ENCODE peak calls at places on chromosomes 13 and 19, in eight cellular contexts. A is mammary epithelial cell, O is GM23338, R is fibroblast of lung, E is GM12878, S is H9, H is astrocyte, M is HCT116. W is an unnamed sample.

GRCh38 chr13:57409656-57410055 is 221.9 kb upstream of the PCDH17 start:
- DNase-seq in E (no peak), R (no peak), A (no peak), H (no peak), M (no peak), S (peak), O (no peak), W (no peak)

GRCh38 chr19:13329766-13330165 is 176.5 kb downstream of the CACNA1A start:
- DNase-seq in M (no peak), R (no peak), H (no peak), S (no peak), A (peak), O (no peak), E (no peak), W (no peak)

GRCh38 chr13:109786457-109787134 is at the start of gene IRS2:
- DNase-seq in S (peak), R (peak), M (peak), H (peak), E (no peak), O (peak), A (peak), W (peak)

GRCh38 chr13:109400625-109401257 is 385.6 kb downstream of the IRS2 start:
- DNase-seq in A (no peak), E (no peak), R (peak), M (no peak), O (no peak), S (no peak), H (no peak), W (no peak)

GRCh38 chr13:50016421-50016820 is 1.2 kb downstream of the KCNRG start:
- DNase-seq in E (no peak), O (no peak), H (peak), S (no peak), R (peak), A (no peak), M (no peak), W (no peak)

GRCh38 chr13:95627590-95627989 is 16.9 kb downstream of the DZIP1 start:
- DNase-seq in H (peak), E (no peak), O (no peak), A (no peak), M (no peak), S (no peak), R (peak), W (no peak)

GRCh38 chr13:111952814-111953213 is 114.1 kb upstream of the SOX1 start:
- DNase-seq in E (no peak), R (no peak), M (no peak), H (no peak), S (peak), O (no peak), A (no peak), W (no peak)

GRCh38 chr13:94128430-94128829 is 351.1 kb downstream of the DCT start:
- DNase-seq in R (peak), E (no peak), A (no peak), H (peak), M (no peak), S (no peak), O (no peak), W (no peak)

GRCh38 chr19:35533822-35534521 is 716 bp downstream of the GAPDHS start:
- DNase-seq in A (no peak), O (peak), H (no peak), S (peak), E (no peak), M (no peak), R (peak), W (peak)

GRCh38 chr13:32824671-32825070 is 191.6 kb upstream of the KL start:
- DNase-seq in O (peak), M (peak), H (peak), A (peak), R (peak), S (peak), E (no peak), W (peak)

GRCh38 chr13:113398963-113399754 is 35.2 kb upstream of the GRTP1 start:
- DNase-seq in M (no peak), S (peak), E (no peak), R (peak), A (no peak), O (no peak), H (peak), W (no peak)

GRCh38 chr19:18219911-18220631 is 6.2 kb downstream of the PDE4C start:
- DNase-seq in M (no peak), H (no peak), S (no peak), E (no peak), O (no peak), R (no peak), A (no peak), W (no peak)

DNA sequence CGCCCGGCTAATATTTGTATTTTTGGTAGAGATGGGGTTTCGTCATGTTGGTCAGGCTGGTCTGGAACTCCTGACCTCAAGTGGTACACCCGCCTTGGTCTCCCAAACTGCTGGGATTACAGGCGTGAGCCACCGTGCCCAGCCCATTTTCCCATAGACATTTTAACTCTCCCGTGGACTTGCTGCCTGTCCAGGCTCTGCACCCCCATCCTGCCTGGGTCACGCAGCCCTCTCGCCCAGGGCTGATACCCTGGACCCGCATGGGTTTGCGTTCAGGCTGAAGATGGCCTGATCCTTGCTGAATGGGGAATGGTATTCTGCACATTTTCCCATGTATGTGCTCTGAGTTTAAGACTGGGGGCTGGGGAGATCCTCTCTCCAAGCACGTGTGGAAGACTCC is 46.0 kb upstream of the RANBP3 start:
- DNase-seq in M (no peak), A (no peak), O (no peak), S (no peak), E (no peak), H (no peak), R (no peak), W (no peak)
- TF ChIP-seq CTCF in M (no peak), A (no peak), O (no peak), S (no peak), E (no peak), H (no peak), R (no peak), W (no peak)

DNA sequence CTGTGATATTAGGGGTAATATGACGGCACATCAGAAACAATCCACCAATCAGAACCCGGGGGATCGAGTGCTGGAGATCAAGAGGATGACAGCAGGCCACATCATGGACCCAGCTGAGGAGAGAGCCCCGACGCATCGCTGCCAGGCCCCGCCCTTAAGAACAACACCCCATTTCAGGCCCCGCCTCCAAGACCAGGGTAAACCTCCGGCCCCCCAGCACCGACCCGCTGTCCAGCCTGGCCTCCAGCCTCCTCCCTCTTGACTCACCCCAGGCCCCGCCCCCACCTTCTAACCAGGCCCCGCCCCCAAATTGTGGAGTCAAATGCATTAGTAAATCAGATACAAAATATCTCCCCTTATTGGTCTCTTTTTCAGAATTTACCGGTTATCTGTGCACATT is 4.7 kb upstream of the ZNF611 start:
- DNase-seq in R (no peak), S (peak), M (no peak), E (no peak), H (no peak), A (no peak), O (peak), W (no peak)
- H3K27ac ChIP-seq in R (no peak), S (no peak), M (no peak), E (no peak), H (no peak), A (no peak), O (no peak), W (no peak)

GRCh38 chr19:1511989-1512338 is 855 bp downstream of the ADAMTSL5 start:
- DNase-seq in R (no peak), O (no peak), A (no peak), M (no peak), H (no peak), S (no peak), E (no peak), W (no peak)
- H3K4me2 ChIP-seq in R (no peak), O (no peak), A (peak), M (peak), H (no peak), S (no peak), E (no peak), W (peak)

GRCh38 chr19:3641515-3642269 is 15.1 kb upstream of the CACTIN start:
- DNase-seq in H (no peak), E (no peak), R (no peak), M (no peak), S (no peak), A (no peak), O (no peak), W (no peak)

GRCh38 chr19:3644351-3645066 is 17.9 kb upstream of the CACTIN start:
- DNase-seq in S (no peak), H (peak), R (peak), A (no peak), M (no peak), E (no peak), O (no peak), W (no peak)

GRCh38 chr19:3643592-3644313 is 17.2 kb upstream of the CACTIN start:
- DNase-seq in A (no peak), R (no peak), H (no peak), S (no peak), E (no peak), O (no peak), M (no peak), W (no peak)

GRCh38 chr19:3642987-3643386 is 16.4 kb upstream of the CACTIN start:
- DNase-seq in R (no peak), E (no peak), O (peak), M (peak), A (no peak), S (peak), H (no peak), W (no peak)

GRCh38 chr19:3642296-3642695 is 15.7 kb upstream of the CACTIN start:
- DNase-seq in A (no peak), E (no peak), H (no peak), S (no peak), O (no peak), R (no peak), M (no peak), W (no peak)
- TF ChIP-seq CTCF in A (no peak), E (no peak), H (no peak), S (no peak), O (no peak), R (no peak), M (no peak), W (no peak)

DNA sequence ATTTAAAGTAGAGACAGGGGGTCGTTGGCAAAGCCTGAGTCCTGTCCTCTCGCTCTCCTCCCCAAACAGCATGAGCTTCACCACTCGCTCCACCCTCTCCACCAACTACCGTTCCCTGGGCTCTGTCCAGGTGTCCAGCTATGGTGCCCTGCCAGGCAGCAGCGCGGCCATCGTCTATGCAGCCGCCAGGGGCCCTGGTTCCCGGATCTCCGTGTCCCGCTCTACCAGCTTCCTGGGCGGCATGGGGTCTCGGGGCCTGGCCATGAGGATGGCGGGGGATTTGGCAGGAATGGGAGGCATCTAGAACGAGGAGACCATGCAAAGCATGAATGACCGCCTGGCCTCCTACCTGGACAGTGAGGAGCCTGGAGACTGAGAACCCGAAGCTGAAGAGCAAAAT is 1117.2 kb upstream of the MIR17HG start:
- DNase-seq in A (no peak), O (no peak), M (no peak), E (no peak), R (no peak), S (no peak), H (no peak), W (no peak)
- H3K27ac ChIP-seq in A (no peak), O (no peak), M (no peak), E (no peak), R (no peak), S (no peak), H (no peak), W (no peak)